ENCODE peak calls at places on chromosomes 5 and 9, in five cellular contexts. One of them, this sample, is unnamed.

GRCh38 chr5:2430606-2431005 is 320.9 kb downstream of the IRX2 start:
- DNase-seq in transverse colon: no peak
- DNase-seq in sigmoid colon: no peak
- DNase-seq in stomach: no peak
- DNase-seq in SK-N-SH: no peak
- DNase-seq in this sample: no peak

GRCh38 chr9:79742145-79742820 is 170.5 kb downstream of the TLE4 start:
- DNase-seq in transverse colon: no peak
- DNase-seq in sigmoid colon: no peak
- DNase-seq in stomach: no peak
- DNase-seq in SK-N-SH: no peak
- DNase-seq in this sample: no peak

GRCh38 chr5:89283758-89284493 is 400.9 kb upstream of the MEF2C start:
- DNase-seq in transverse colon: no peak
- DNase-seq in sigmoid colon: no peak
- DNase-seq in stomach: no peak
- DNase-seq in SK-N-SH: no peak
- DNase-seq in this sample: no peak

GRCh38 chr5:109898547-109899544 is 209.1 kb downstream of the MAN2A1 start:
- DNase-seq in transverse colon: no peak
- DNase-seq in sigmoid colon: no peak
- DNase-seq in stomach: no peak
- DNase-seq in SK-N-SH: no peak
- DNase-seq in this sample: no peak

GRCh38 chr9:113854310-113854709 is 21.8 kb upstream of the ZNF618 start:
- DNase-seq in transverse colon: no peak
- DNase-seq in sigmoid colon: no peak
- DNase-seq in stomach: no peak
- DNase-seq in SK-N-SH: no peak
- DNase-seq in this sample: no peak

GRCh38 chr9:70563437-70564204 is 149.2 kb upstream of the KLF9 start:
- DNase-seq in transverse colon: peak; percentile 15
- DNase-seq in sigmoid colon: no peak
- DNase-seq in stomach: no peak
- DNase-seq in SK-N-SH: no peak
- DNase-seq in this sample: no peak

GRCh38 chr5:99349842-99350241 is 421.0 kb upstream of the CHD1 start:
- DNase-seq in transverse colon: no peak
- DNase-seq in sigmoid colon: no peak
- DNase-seq in stomach: no peak
- DNase-seq in SK-N-SH: no peak
- DNase-seq in this sample: no peak

GRCh38 chr9:114218264-114219120 is 63.2 kb downstream of the COL27A1 start:
- DNase-seq in transverse colon: no peak
- DNase-seq in sigmoid colon: no peak
- DNase-seq in stomach: no peak
- DNase-seq in SK-N-SH: no peak
- DNase-seq in this sample: no peak

GRCh38 chr9:16530669-16531461 is 339.6 kb downstream of the BNC2 start:
- DNase-seq in transverse colon: peak; percentile 22
- DNase-seq in sigmoid colon: peak; percentile 88
- DNase-seq in stomach: no peak
- DNase-seq in SK-N-SH: no peak
- DNase-seq in this sample: no peak

GRCh38 chr5:83306572-83307241 is 164.8 kb upstream of the VCAN start:
- DNase-seq in transverse colon: peak; percentile 11
- DNase-seq in sigmoid colon: peak; percentile 76
- DNase-seq in stomach: peak; percentile 29
- DNase-seq in SK-N-SH: no peak
- DNase-seq in this sample: peak; percentile 76

GRCh38 chr9:114235113-114235589 is 79.8 kb downstream of the COL27A1 start:
- DNase-seq in transverse colon: no peak
- DNase-seq in sigmoid colon: no peak
- DNase-seq in stomach: no peak
- DNase-seq in SK-N-SH: peak; percentile 82
- DNase-seq in this sample: no peak

GRCh38 chr5:96816430-96816939 is 8.7 kb upstream of the ERAP1 start:
- DNase-seq in transverse colon: peak; percentile 35
- DNase-seq in sigmoid colon: no peak
- DNase-seq in stomach: no peak
- DNase-seq in SK-N-SH: no peak
- DNase-seq in this sample: no peak

GRCh38 chr5:54301215-54301614 is 9.2 kb downstream of the ARL15 start:
- DNase-seq in transverse colon: no peak
- DNase-seq in sigmoid colon: no peak
- DNase-seq in stomach: no peak
- DNase-seq in SK-N-SH: no peak
- DNase-seq in this sample: no peak

GRCh38 chr9:100355561-100355960 is 2.8 kb upstream of the TEX10 start:
- DNase-seq in transverse colon: no peak
- DNase-seq in sigmoid colon: no peak
- DNase-seq in stomach: no peak
- DNase-seq in SK-N-SH: no peak
- DNase-seq in this sample: no peak

GRCh38 chr5:141003791-141004601 is 37.7 kb downstream of the PCDHAC2 start:
- DNase-seq in transverse colon: no peak
- DNase-seq in sigmoid colon: no peak
- DNase-seq in stomach: peak; percentile 42
- DNase-seq in SK-N-SH: peak; percentile 59
- DNase-seq in this sample: no peak

GRCh38 chr9:77802512-77803293 is 154.6 kb upstream of the GNA14 start:
- DNase-seq in transverse colon: no peak
- DNase-seq in sigmoid colon: no peak
- DNase-seq in stomach: no peak
- DNase-seq in SK-N-SH: no peak
- DNase-seq in this sample: no peak

GRCh38 chr5:24505291-24505690 is 139.5 kb downstream of the CDH10 start:
- DNase-seq in transverse colon: no peak
- DNase-seq in sigmoid colon: no peak
- DNase-seq in stomach: no peak
- DNase-seq in SK-N-SH: no peak
- DNase-seq in this sample: no peak

GRCh38 chr9:65432051-65432450 is 147.0 kb upstream of the FOXD4L5 start:
- DNase-seq in transverse colon: no peak
- DNase-seq in sigmoid colon: no peak
- DNase-seq in stomach: no peak
- DNase-seq in SK-N-SH: no peak
- DNase-seq in this sample: no peak

GRCh38 chr5:16615737-16616535 is 861 bp downstream of the RETREG1 start:
- DNase-seq in transverse colon: peak; percentile 10
- DNase-seq in sigmoid colon: no peak
- DNase-seq in stomach: no peak
- DNase-seq in SK-N-SH: peak; percentile 21
- DNase-seq in this sample: peak; percentile 75

GRCh38 chr5:14373685-14374084 is 207.9 kb upstream of the OTULINL start:
- DNase-seq in transverse colon: no peak
- DNase-seq in sigmoid colon: no peak
- DNase-seq in stomach: no peak
- DNase-seq in SK-N-SH: no peak
- DNase-seq in this sample: no peak

GRCh38 chr5:80198399-80198798 is 57.4 kb downstream of the SERINC5 start:
- DNase-seq in transverse colon: no peak
- DNase-seq in sigmoid colon: no peak
- DNase-seq in stomach: no peak
- DNase-seq in SK-N-SH: no peak
- DNase-seq in this sample: no peak

GRCh38 chr5:157130933-157131332 is 11.7 kb downstream of the MED7 start:
- DNase-seq in transverse colon: no peak
- DNase-seq in sigmoid colon: peak; percentile 21
- DNase-seq in stomach: no peak
- DNase-seq in SK-N-SH: peak; percentile 43
- DNase-seq in this sample: no peak

GRCh38 chr5:139708877-139709586 is 60.9 kb downstream of the CXXC5 start:
- DNase-seq in transverse colon: peak; percentile 53
- DNase-seq in sigmoid colon: peak; percentile 82
- DNase-seq in stomach: peak; percentile 57
- DNase-seq in SK-N-SH: peak; percentile 94
- DNase-seq in this sample: peak; percentile 87

GRCh38 chr5:12384005-12384404 is 479.8 kb upstream of the CTNND2 start:
- DNase-seq in transverse colon: no peak
- DNase-seq in sigmoid colon: no peak
- DNase-seq in stomach: no peak
- DNase-seq in SK-N-SH: no peak
- DNase-seq in this sample: no peak

GRCh38 chr9:77210116-77210515 is 32.8 kb downstream of the VPS13A start:
- DNase-seq in transverse colon: no peak
- DNase-seq in sigmoid colon: no peak
- DNase-seq in stomach: no peak
- DNase-seq in SK-N-SH: no peak
- DNase-seq in this sample: no peak

GRCh38 chr5:141846031-141846430 is 32.2 kb downstream of the PCDH1 start:
- DNase-seq in transverse colon: no peak
- DNase-seq in sigmoid colon: no peak
- DNase-seq in stomach: peak; percentile 40
- DNase-seq in SK-N-SH: peak; percentile 82
- DNase-seq in this sample: no peak

GRCh38 chr5:164048527-164048926 is 543.1 kb downstream of the MAT2B start:
- DNase-seq in transverse colon: no peak
- DNase-seq in sigmoid colon: no peak
- DNase-seq in stomach: no peak
- DNase-seq in SK-N-SH: peak; percentile 3
- DNase-seq in this sample: no peak

GRCh38 chr9:5586391-5586802 is 42.5 kb upstream of the RIC1 start:
- DNase-seq in transverse colon: no peak
- DNase-seq in sigmoid colon: no peak
- DNase-seq in stomach: no peak
- DNase-seq in SK-N-SH: no peak
- DNase-seq in this sample: no peak

GRCh38 chr5:138011991-138012390 is 20.9 kb downstream of the FAM13B start:
- DNase-seq in transverse colon: no peak
- DNase-seq in sigmoid colon: no peak
- DNase-seq in stomach: no peak
- DNase-seq in SK-N-SH: no peak
- DNase-seq in this sample: no peak

GRCh38 chr9:4921449-4921848 is 63.6 kb upstream of the JAK2 start:
- DNase-seq in transverse colon: no peak
- DNase-seq in sigmoid colon: no peak
- DNase-seq in stomach: no peak
- DNase-seq in SK-N-SH: no peak
- DNase-seq in this sample: no peak

GRCh38 chr9:68653141-68653595 is 51.9 kb upstream of the PIP5K1B start:
- DNase-seq in transverse colon: no peak
- DNase-seq in sigmoid colon: no peak
- DNase-seq in stomach: no peak
- DNase-seq in SK-N-SH: no peak
- DNase-seq in this sample: no peak

GRCh38 chr5:168851902-168852321 is 272.7 kb upstream of the PANK3 start:
- DNase-seq in transverse colon: no peak
- DNase-seq in sigmoid colon: no peak
- DNase-seq in stomach: no peak
- DNase-seq in SK-N-SH: peak; percentile 86
- DNase-seq in this sample: no peak

GRCh38 chr9:79633558-79633957 is 61.8 kb downstream of the TLE4 start:
- DNase-seq in transverse colon: no peak
- DNase-seq in sigmoid colon: no peak
- DNase-seq in stomach: no peak
- DNase-seq in SK-N-SH: no peak
- DNase-seq in this sample: no peak

GRCh38 chr9:127035423-127035822 is 87.0 kb downstream of the ANGPTL2 start:
- DNase-seq in transverse colon: peak; percentile 32
- DNase-seq in sigmoid colon: peak; percentile 89
- DNase-seq in stomach: no peak
- DNase-seq in SK-N-SH: no peak
- DNase-seq in this sample: no peak
- TF ChIP-seq POLR2AphosphoS5 in transverse colon: no peak
- TF ChIP-seq POLR2AphosphoS5 in sigmoid colon: peak; percentile 65
- TF ChIP-seq POLR2AphosphoS5 in stomach: peak; percentile 14
- TF ChIP-seq POLR2AphosphoS5 in SK-N-SH: no peak
- TF ChIP-seq POLR2AphosphoS5 in this sample: no peak

GRCh38 chr9:92764381-92764987 is at the start of gene BICD2:
- DNase-seq in transverse colon: no peak
- DNase-seq in sigmoid colon: no peak
- DNase-seq in stomach: no peak
- DNase-seq in SK-N-SH: peak; percentile 99
- DNase-seq in this sample: no peak

GRCh38 chr9:92762196-92762595 is 2.4 kb downstream of the BICD2 start:
- DNase-seq in transverse colon: no peak
- DNase-seq in sigmoid colon: no peak
- DNase-seq in stomach: no peak
- DNase-seq in SK-N-SH: no peak
- DNase-seq in this sample: peak; percentile 20

GRCh38 chr9:92762781-92763708 is 1.6 kb downstream of the BICD2 start:
- DNase-seq in transverse colon: no peak
- DNase-seq in sigmoid colon: no peak
- DNase-seq in stomach: no peak
- DNase-seq in SK-N-SH: no peak
- DNase-seq in this sample: peak; percentile 82

GRCh38 chr9:92764988-92765936 is 629 bp upstream of the BICD2 start:
- DNase-seq in transverse colon: peak; percentile 99
- DNase-seq in sigmoid colon: peak; percentile 99
- DNase-seq in stomach: peak; percentile 98
- DNase-seq in SK-N-SH: peak; percentile 91
- DNase-seq in this sample: peak; percentile 100

GRCh38 chr9:92763721-92764380 is 782 bp downstream of the BICD2 start:
- DNase-seq in transverse colon: peak; percentile 42
- DNase-seq in sigmoid colon: peak; percentile 75
- DNase-seq in stomach: no peak
- DNase-seq in SK-N-SH: peak; percentile 81
- DNase-seq in this sample: peak; percentile 93
- TF ChIP-seq POLR2AphosphoS5 in transverse colon: no peak
- TF ChIP-seq POLR2AphosphoS5 in sigmoid colon: no peak
- TF ChIP-seq POLR2AphosphoS5 in stomach: no peak
- TF ChIP-seq POLR2AphosphoS5 in SK-N-SH: no peak
- TF ChIP-seq POLR2AphosphoS5 in this sample: no peak

DNA sequence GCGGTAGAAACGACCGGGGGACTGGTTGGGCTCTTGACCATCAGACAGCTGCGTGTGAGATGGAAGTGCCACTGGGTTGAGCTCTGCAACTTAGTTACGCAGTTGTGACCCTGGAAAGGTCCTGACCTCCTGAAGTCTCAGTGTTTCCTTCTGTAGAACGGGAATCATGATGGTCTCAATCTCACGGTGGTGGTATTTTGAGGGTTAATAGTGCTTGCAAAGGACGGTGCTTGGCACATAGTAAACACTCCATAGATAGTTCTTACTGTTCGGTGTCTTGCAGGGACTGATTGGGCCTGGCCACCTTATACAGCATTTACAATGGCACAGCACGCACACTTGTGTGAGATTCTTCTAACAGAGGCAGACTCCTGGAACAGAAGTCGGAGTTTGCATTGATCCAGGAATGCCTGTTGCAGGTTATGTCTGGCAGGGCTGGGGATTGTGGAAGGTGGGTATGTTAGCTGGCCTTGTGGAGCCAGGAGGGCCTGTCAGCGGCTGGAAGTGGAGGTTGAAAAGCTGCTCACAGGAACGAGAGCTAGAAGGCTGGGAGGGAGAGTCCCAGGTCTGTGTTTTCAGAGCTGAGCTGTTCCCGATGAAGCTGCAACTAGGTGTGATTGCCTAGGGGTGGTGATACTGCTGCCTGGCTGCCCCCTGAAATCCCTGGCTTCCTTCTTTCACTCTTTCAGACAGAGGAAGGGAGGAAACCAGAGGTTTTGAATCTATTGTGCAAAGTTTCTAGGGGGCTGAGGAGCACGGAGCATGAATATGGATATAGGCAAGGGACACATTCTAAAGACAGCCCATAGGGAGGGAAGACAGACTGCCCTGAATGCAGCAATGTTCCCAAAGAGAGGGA is 1.0 kb upstream of the TXN start:
- DNase-seq in transverse colon: peak; percentile 40
- DNase-seq in sigmoid colon: no peak
- DNase-seq in stomach: peak; percentile 32
- DNase-seq in SK-N-SH: no peak
- DNase-seq in this sample: peak; percentile 79
- TF ChIP-seq POLR2AphosphoS5 in transverse colon: no peak
- TF ChIP-seq POLR2AphosphoS5 in sigmoid colon: no peak
- TF ChIP-seq POLR2AphosphoS5 in stomach: no peak
- TF ChIP-seq POLR2AphosphoS5 in SK-N-SH: no peak
- TF ChIP-seq POLR2AphosphoS5 in this sample: no peak

GRCh38 chr5:56688402-56688801 is 126.9 kb upstream of the MAP3K1 start:
- DNase-seq in transverse colon: no peak
- DNase-seq in sigmoid colon: no peak
- DNase-seq in stomach: no peak
- DNase-seq in SK-N-SH: no peak
- DNase-seq in this sample: no peak
- TF ChIP-seq POLR2AphosphoS5 in transverse colon: no peak
- TF ChIP-seq POLR2AphosphoS5 in sigmoid colon: no peak
- TF ChIP-seq POLR2AphosphoS5 in stomach: no peak
- TF ChIP-seq POLR2AphosphoS5 in SK-N-SH: no peak
- TF ChIP-seq POLR2AphosphoS5 in this sample: no peak